ENCODE peak calls at places on chromosomes 3 and 15, in seven cellular contexts. D is H1, V is HCT116, R is GM12878, C is SK-N-SH, H is Panc1, A is HepG2. Y is an unnamed sample.

GRCh38 chr3:74054566-74054965 is 429.8 kb upstream of the PDZRN3 start:
- DNase-seq in D (no peak), V (no peak), C (no peak), R (no peak), H (no peak), A (no peak), Y (no peak)

GRCh38 chr3:196688349-196688748 is 23.7 kb downstream of the CEP19 start:
- DNase-seq in D (no peak), C (no peak), R (no peak), A (no peak), H (no peak), V (no peak), Y (no peak)

GRCh38 chr15:29815000-29815704 is 7.1 kb downstream of the TJP1 start:
- DNase-seq in C (no peak), A (peak; percentile 41), R (no peak), V (no peak), D (no peak), H (no peak), Y (peak; percentile 81)

GRCh38 chr3:48451270-48451669 is 4.7 kb downstream of the ATRIP start:
- DNase-seq in H (no peak), C (no peak), D (no peak), V (no peak), R (no peak), A (peak; percentile 81), Y (no peak)

GRCh38 chr15:37015476-37015875 is 84.9 kb downstream of the MEIS2 start:
- DNase-seq in V (no peak), C (no peak), A (no peak), D (no peak), H (no peak), R (no peak), Y (no peak)

GRCh38 chr15:65655026-65655425 is 33.3 kb downstream of the SLC24A1 start:
- DNase-seq in V (no peak), H (no peak), R (no peak), D (no peak), C (no peak), A (peak; percentile 32), Y (no peak)

GRCh38 chr3:43872301-43872700 is 181.6 kb downstream of the ABHD5 start:
- DNase-seq in H (no peak), C (peak; percentile 67), D (peak; percentile 34), V (no peak), R (no peak), A (no peak), Y (no peak)

GRCh38 chr15:53457479-53457878 is 302.0 kb downstream of the WDR72 start:
- DNase-seq in R (no peak), V (no peak), H (no peak), A (no peak), D (no peak), C (no peak), Y (no peak)

GRCh38 chr3:43638594-43639447 is 17.0 kb upstream of the ANO10 start:
- DNase-seq in V (peak; percentile 58), D (no peak), R (no peak), A (no peak), C (no peak), H (no peak), Y (peak; percentile 68)

GRCh38 chr3:4376499-4376898 is 73.3 kb downstream of the SETMAR start:
- DNase-seq in H (no peak), D (no peak), A (no peak), C (no peak), R (no peak), V (no peak), Y (no peak)

GRCh38 chr3:21902956-21903355 is 151.9 kb upstream of the ZNF385D start:
- DNase-seq in D (no peak), V (no peak), H (no peak), A (no peak), R (no peak), C (no peak), Y (no peak)

GRCh38 chr15:89587955-89588354 is 12.7 kb downstream of the TICRR start:
- DNase-seq in A (no peak), H (no peak), R (no peak), V (no peak), D (no peak), C (no peak), Y (no peak)

GRCh38 chr3:178513539-178514410 is 22.5 kb upstream of the KCNMB2 start:
- DNase-seq in C (no peak), R (no peak), A (no peak), V (no peak), H (no peak), D (no peak), Y (no peak)

GRCh38 chr3:122956685-122957455 is 70.7 kb downstream of the SEMA5B start:
- DNase-seq in R (no peak), A (no peak), H (no peak), C (no peak), D (no peak), V (no peak), Y (no peak)

GRCh38 chr15:83087535-83087934 is 19.9 kb upstream of the TM6SF1 start:
- DNase-seq in A (no peak), H (no peak), D (no peak), C (no peak), V (no peak), R (no peak), Y (no peak)

GRCh38 chr15:29268706-29269484 is 727 bp downstream of the NSMCE3 start:
- DNase-seq in D (peak; percentile 77), A (no peak), H (no peak), V (no peak), C (peak; percentile 49), R (peak; percentile 7), Y (peak; percentile 28)

GRCh38 chr15:34927726-34928125 is 41.8 kb downstream of the AQR start:
- DNase-seq in A (no peak), H (no peak), R (no peak), V (no peak), C (no peak), D (no peak), Y (no peak)

GRCh38 chr15:68821898-68822380 is 1.2 kb upstream of the ANP32A start:
- DNase-seq in D (no peak), V (no peak), H (no peak), R (no peak), C (no peak), A (peak; percentile 69), Y (peak; percentile 31)

GRCh38 chr15:34038404-34039179 is 412 bp downstream of the AVEN start:
- DNase-seq in V (no peak), A (peak; percentile 55), R (no peak), H (no peak), C (peak; percentile 94), D (peak; percentile 78), Y (peak; percentile 76)

GRCh38 chr15:63277893-63278505 is 594 bp downstream of the APH1B start:
- DNase-seq in H (no peak), C (no peak), D (peak; percentile 58), V (no peak), A (no peak), R (no peak), Y (no peak)

GRCh38 chr3:133610031-133610430 is 36.5 kb downstream of the CDV3 start:
- DNase-seq in D (no peak), H (no peak), C (no peak), V (no peak), A (no peak), R (no peak), Y (no peak)

GRCh38 chr15:84981711-84982300 is at the start of gene PDE8A:
- DNase-seq in H (no peak), V (no peak), C (peak; percentile 78), R (no peak), D (peak; percentile 69), A (no peak), Y (peak; percentile 59)

GRCh38 chr15:89495638-89496145 is 691 bp downstream of the RHCG start:
- DNase-seq in A (no peak), D (no peak), C (no peak), R (no peak), H (no peak), V (no peak), Y (no peak)

GRCh38 chr15:77784361-77785292 is 151.9 kb upstream of the LINGO1 start:
- DNase-seq in H (peak; percentile 7), R (no peak), A (peak; percentile 14), V (peak; percentile 23), C (peak; percentile 62), D (peak; percentile 88), Y (peak; percentile 75)

GRCh38 chr3:73568371-73568862 is 56.3 kb downstream of the PDZRN3 start:
- DNase-seq in R (no peak), D (no peak), V (no peak), A (no peak), C (no peak), H (no peak), Y (no peak)

GRCh38 chr15:65960586-65960985 is 91.3 kb downstream of the RAB11A start:
- DNase-seq in D (no peak), C (no peak), R (no peak), H (no peak), A (no peak), V (no peak), Y (no peak)

GRCh38 chr3:51967384-51968174 is at the start of gene PCBP4:
- DNase-seq in H (no peak), D (peak; percentile 77), V (no peak), C (peak; percentile 88), A (peak; percentile 70), R (no peak), Y (peak; percentile 75)

GRCh38 chr15:78398076-78398825 is 39.8 kb upstream of the IREB2 start:
- DNase-seq in A (no peak), H (no peak), R (no peak), D (no peak), C (no peak), V (no peak), Y (no peak)

GRCh38 chr15:40305281-40305680 is 2.5 kb downstream of the PLCB2 start:
- DNase-seq in R (no peak), A (no peak), D (no peak), C (no peak), V (no peak), H (no peak), Y (no peak)

GRCh38 chr3:42660131-42660715 is 6.7 kb downstream of the ZBTB47 start:
- DNase-seq in C (no peak), H (no peak), V (no peak), A (no peak), R (no peak), D (no peak), Y (no peak)

GRCh38 chr15:99651023-99651807 is 82.0 kb downstream of the LYSMD4 start:
- DNase-seq in C (no peak), R (no peak), D (no peak), A (no peak), H (no peak), V (no peak), Y (no peak)
- TF ChIP-seq SIN3A in C (no peak), R (no peak), D (no peak), A (no peak), H (no peak), V (no peak), Y (no peak)

GRCh38 chr3:59425942-59426341 is 376.1 kb upstream of the CFAP20DC start:
- DNase-seq in A (no peak), V (no peak), R (no peak), D (no peak), C (no peak), H (no peak), Y (no peak)
- TF ChIP-seq SIN3A in A (no peak), V (no peak), R (no peak), D (no peak), C (no peak), H (no peak), Y (no peak)

GRCh38 chr3:33146791-33147445 is 33.1 kb downstream of the CRTAP start:
- DNase-seq in R (no peak), V (no peak), D (no peak), C (no peak), A (no peak), H (no peak), Y (no peak)
- TF ChIP-seq SIN3A in R (no peak), V (no peak), D (no peak), C (no peak), A (no peak), H (no peak), Y (no peak)

GRCh38 chr3:114878119-114878839 is 268.8 kb downstream of the ZBTB20 start:
- DNase-seq in R (no peak), C (no peak), H (no peak), A (no peak), V (peak; percentile 62), D (no peak), Y (no peak)
- TF ChIP-seq SIN3A in R (no peak), C (no peak), H (no peak), A (no peak), V (no peak), D (no peak), Y (no peak)